ENCODE peak calls at places on chromosomes 4 and X, in four cellular contexts. C, W, Z and Q are unnamed samples.

GRCh38 chr4:122894802-122895201 is 27.6 kb downstream of the NUDT6 start:
- DNase-seq in W (no peak), Z (no peak), C (no peak), Q (no peak)

GRCh38 chr4:181684310-181684709 is 558.9 kb upstream of the TENM3 start:
- DNase-seq in W (peak; percentile 87), Z (no peak), C (no peak), Q (peak; percentile 42)

GRCh38 chr4:38531126-38531737 is 132.8 kb upstream of the KLF3 start:
- DNase-seq in Z (no peak), W (peak; percentile 3), C (no peak), Q (peak; percentile 4)

GRCh38 chr4:36323801-36324419 is 42.5 kb downstream of the DTHD1 start:
- DNase-seq in Z (no peak), C (no peak), W (no peak), Q (no peak)

GRCh38 chr4:89829470-89830138 is 7.4 kb downstream of the SNCA start:
- DNase-seq in C (no peak), Z (no peak), W (no peak), Q (no peak)

GRCh38 chr4:13783800-13784411 is 156.4 kb upstream of the BOD1L1 start:
- DNase-seq in Z (no peak), C (no peak), W (no peak), Q (no peak)

GRCh38 chr4:110955748-110956147 is 332.9 kb upstream of the PITX2 start:
- DNase-seq in Z (no peak), W (no peak), C (no peak), Q (no peak)

GRCh38 chr4:65242156-65242846 is 428.0 kb downstream of the EPHA5 start:
- DNase-seq in W (no peak), Z (no peak), C (no peak), Q (no peak)

GRCh38 chr4:13371050-13371449 is 113.1 kb downstream of the RAB28 start:
- DNase-seq in C (no peak), Z (no peak), W (no peak), Q (no peak)

GRCh38 chrX:80812176-80812575 is 2.5 kb upstream of the BRWD3 start:
- DNase-seq in W (peak; percentile 19), C (peak; percentile 19), Z (no peak), Q (no peak)

GRCh38 chr4:79872738-79873137 is 200.3 kb downstream of the ANTXR2 start:
- DNase-seq in W (no peak), C (no peak), Z (no peak), Q (no peak)

GRCh38 chr4:162497564-162498167 is 333.9 kb upstream of the FSTL5 start:
- DNase-seq in W (peak; percentile 42), Z (no peak), C (no peak), Q (peak; percentile 4)

GRCh38 chrX:43940811-43941210 is 32.4 kb downstream of the NDP start:
- DNase-seq in C (no peak), W (peak; percentile 42), Z (no peak), Q (no peak)

DNA sequence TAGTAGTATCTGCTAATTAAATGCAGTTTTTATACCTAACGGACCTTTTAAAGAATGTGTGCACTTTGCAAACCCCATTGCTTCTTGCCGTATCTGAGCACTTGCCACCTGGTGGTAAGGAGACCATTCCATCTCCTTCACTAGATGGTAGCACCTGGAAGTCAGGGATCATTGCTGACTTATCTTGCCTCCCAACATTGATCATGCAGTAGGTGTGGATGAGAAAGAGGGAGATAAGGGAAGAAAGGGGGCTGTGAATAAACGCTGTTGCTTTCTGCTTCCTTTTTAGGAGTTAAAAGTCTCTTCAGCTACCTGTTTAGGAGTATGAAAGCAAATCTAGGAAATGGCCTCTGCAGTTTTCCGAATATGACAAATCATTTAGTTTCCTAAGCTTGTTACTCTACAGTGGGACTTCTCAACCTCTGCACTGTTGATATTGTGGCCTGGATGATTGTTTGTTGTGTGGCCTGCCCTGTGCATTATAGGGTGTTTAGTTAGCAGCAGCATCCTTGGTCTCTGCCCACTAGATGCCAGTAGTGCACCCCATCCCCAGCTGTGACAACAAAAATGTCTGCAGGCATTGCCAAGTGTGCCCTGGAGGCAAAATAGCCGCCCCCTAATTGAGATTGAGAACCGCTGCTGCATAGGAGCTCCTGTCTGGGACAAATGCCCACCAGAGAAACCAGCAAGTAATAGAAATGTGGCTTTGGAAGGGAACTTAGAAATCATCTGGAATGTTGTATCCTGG is 38.8 kb downstream of the GAB1 start:
- DNase-seq in C (peak; percentile 37), W (no peak), Z (no peak), Q (no peak)
- H3K27ac ChIP-seq in C (no peak overlapping the region), W (no peak overlapping the region), Z (no peak overlapping the region), Q (no peak overlapping the region)

GRCh38 chr4:1002131-1002630 is 9.0 kb upstream of the SLC26A1 start:
- DNase-seq in W (no peak), C (no peak), Z (peak; percentile 72), Q (no peak)
- H3K27ac ChIP-seq in W (no peak overlapping the region), C (no peak overlapping the region), Z (no peak overlapping the region), Q (no peak overlapping the region)

DNA sequence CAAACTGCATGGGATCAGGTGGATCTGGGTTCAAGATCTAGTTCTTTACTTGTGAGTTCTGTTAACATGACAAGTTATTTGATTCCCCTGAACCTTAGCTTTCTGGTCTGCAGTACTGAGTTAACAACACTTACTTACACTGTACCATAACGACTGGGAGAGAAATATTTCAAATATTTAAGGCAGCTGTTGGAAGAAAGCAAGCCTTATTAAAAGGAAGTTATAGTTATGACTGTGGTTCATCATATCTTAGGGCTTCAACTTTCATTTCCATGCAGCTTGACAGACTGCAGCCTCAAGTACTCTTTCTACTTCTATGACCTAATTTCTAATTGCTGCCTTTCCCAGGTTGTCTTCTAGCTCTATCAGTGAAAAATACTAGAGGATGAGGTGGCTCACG is 40.0 kb upstream of the PDGFRA start:
- DNase-seq in C (no peak), W (peak; percentile 64), Z (no peak), Q (no peak)
- H3K27ac ChIP-seq in C (no peak overlapping the region), W (no peak overlapping the region), Z (no peak overlapping the region), Q (no peak overlapping the region)

GRCh38 chrX:19661977-19662376 is 146.7 kb upstream of the MAP3K15 start:
- DNase-seq in C (no peak), W (peak; percentile 50), Z (no peak), Q (no peak)
- H3K27ac ChIP-seq in C (no peak overlapping the region), W (no peak overlapping the region), Z (no peak overlapping the region), Q (no peak overlapping the region)

GRCh38 chr4:142567199-142567598 is 278.9 kb downstream of the INPP4B start:
- DNase-seq in Z (no peak), C (no peak), W (no peak), Q (no peak)

GRCh38 chr4:142565771-142566170 is 280.3 kb downstream of the INPP4B start:
- DNase-seq in W (no peak), C (no peak), Z (no peak), Q (no peak)

GRCh38 chr4:142566780-142567179 is 279.3 kb downstream of the INPP4B start:
- DNase-seq in C (no peak), W (no peak), Z (no peak), Q (no peak)

GRCh38 chr4:142566243-142566642 is 279.9 kb downstream of the INPP4B start:
- DNase-seq in C (no peak), Z (no peak), W (no peak), Q (no peak)

GRCh38 chr4:142563682-142564291 is 282.3 kb downstream of the INPP4B start:
- DNase-seq in W (peak; percentile 36), C (no peak), Z (no peak), Q (no peak)
- H3K27ac ChIP-seq in W (no peak overlapping the region), C (no peak overlapping the region), Z (no peak overlapping the region), Q (no peak overlapping the region)

GRCh38 chrX:104750146-104750699 is 184.2 kb downstream of the IL1RAPL2 start:
- DNase-seq in C (peak; percentile 12), W (no peak), Z (no peak), Q (no peak)
- H3K27ac ChIP-seq in C (no peak overlapping the region), W (no peak overlapping the region), Z (no peak overlapping the region), Q (no peak overlapping the region)

GRCh38 chr4:121304843-121305348 is 75.9 kb downstream of the QRFPR start:
- DNase-seq in C (no peak), W (no peak), Z (no peak), Q (no peak)

GRCh38 chr4:121308328-121308663 is 72.5 kb downstream of the QRFPR start:
- DNase-seq in C (no peak), W (no peak), Z (no peak), Q (no peak)

GRCh38 chr4:121307441-121308327 is 73.1 kb downstream of the QRFPR start:
- DNase-seq in Z (no peak), C (no peak), W (peak; percentile 34), Q (no peak)

GRCh38 chr4:121306932-121307331 is 73.9 kb downstream of the QRFPR start:
- DNase-seq in W (no peak), C (no peak), Z (no peak), Q (no peak)

GRCh38 chr4:121308828-121309227 is 72.0 kb downstream of the QRFPR start:
- DNase-seq in C (no peak), Z (no peak), W (no peak), Q (no peak)
- H3K27ac ChIP-seq in C (no peak overlapping the region), Z (no peak overlapping the region), W (no peak overlapping the region), Q (no peak overlapping the region)

DNA sequence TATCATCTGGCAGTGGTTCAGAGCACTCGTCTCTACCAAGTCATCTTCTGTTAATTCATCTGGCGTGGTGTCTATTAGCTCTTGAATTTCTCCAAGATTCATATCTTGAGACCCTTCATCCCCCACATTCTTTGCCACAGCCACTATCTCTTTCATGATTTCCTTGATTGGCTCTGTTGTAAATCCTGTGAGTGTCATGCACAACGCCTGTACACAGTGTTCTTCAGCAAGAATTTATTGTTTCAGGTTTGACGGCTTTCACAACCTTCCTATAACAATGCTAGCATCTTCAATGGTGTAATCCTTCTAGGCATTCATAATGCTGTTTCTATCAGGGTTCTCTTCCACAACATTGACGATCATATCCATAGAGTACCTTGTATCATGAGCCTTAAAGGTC is 30.9 kb downstream of the MGST2 start:
- DNase-seq in Z (no peak), W (no peak), C (no peak), Q (no peak)
- H3K27ac ChIP-seq in Z (no peak overlapping the region), W (no peak overlapping the region), C (no peak overlapping the region), Q (no peak overlapping the region)

GRCh38 chrX:31932769-31933168 is 860.9 kb upstream of the FTHL17 start:
- DNase-seq in Z (no peak), C (no peak), W (no peak), Q (no peak)

GRCh38 chrX:31929366-31929765 is 857.5 kb upstream of the FTHL17 start:
- DNase-seq in C (no peak), W (no peak), Z (no peak), Q (no peak)

GRCh38 chrX:31931225-31931624 is 859.4 kb upstream of the FTHL17 start:
- DNase-seq in Z (no peak), W (peak; percentile 1), C (no peak), Q (no peak)

GRCh38 chrX:31934842-31935241 is 863.0 kb upstream of the FTHL17 start:
- DNase-seq in Z (no peak), W (no peak), C (no peak), Q (no peak)
- H3K27ac ChIP-seq in Z (no peak overlapping the region), W (no peak overlapping the region), C (no peak overlapping the region), Q (no peak overlapping the region)

DNA sequence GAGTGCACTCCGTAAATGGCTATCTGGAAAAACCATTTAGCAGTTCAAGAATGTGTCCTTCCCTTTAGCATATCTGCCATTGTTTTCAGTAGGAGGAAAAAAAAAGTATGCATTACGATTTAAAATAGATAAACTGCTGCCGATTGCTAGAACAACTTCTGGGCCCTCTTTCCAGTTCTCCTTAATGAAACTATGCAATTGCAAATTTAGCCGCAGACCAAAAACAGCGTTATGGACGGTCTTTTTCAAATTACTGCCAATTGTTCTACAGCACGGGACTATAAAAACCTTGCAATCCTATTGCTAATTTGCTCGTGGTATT is 1.3 kb upstream of the CAMK2D start:
- DNase-seq in W (no peak), C (no peak), Z (no peak), Q (no peak)
- H3K27ac ChIP-seq in W (peak overlapping the region; percentile 74), C (peak overlapping the region; percentile 99), Z (peak overlapping the region; percentile 99), Q (peak overlapping the region; percentile 99)